ENCODE peak calls at places on chromosomes 6 and 20, in six cellular contexts. H is Peyer's patch, T is DND-41, O is brain microvascular endothelial cell, C is breast epithelium, W is IMR-90. F is an unnamed sample. For H3K27me3 and H3K36me3, the result is how much of the 10 kb centered on the place peaks cover.

GRCh38 chr6:4017847-4018193 is 61.1 kb downstream of the FAM217A start:
- DNase-seq in O (peak), C (no peak), T (no peak), W (peak), H (no peak), F (no peak)

GRCh38 chr6:117552618-117553017 is 49.7 kb downstream of the GOPC start:
- DNase-seq in O (no peak), W (peak), H (no peak), T (no peak), C (no peak), F (no peak)

GRCh38 chr6:137403443-137403842 is 90.8 kb downstream of the OLIG3 start:
- DNase-seq in W (no peak), O (no peak), C (no peak), H (no peak), T (no peak), F (no peak)

GRCh38 chr6:6588064-6588923 is at the start of gene LY86:
- DNase-seq in H (peak), W (no peak), C (no peak), O (no peak), T (peak), F (no peak)

GRCh38 chr20:4869290-4870193 is 131.8 kb downstream of the SLC23A2 start:
- DNase-seq in T (no peak), W (peak), O (no peak), H (no peak), C (no peak), F (no peak)

GRCh38 chr6:138689849-138690248 is 83.7 kb upstream of the CCDC28A start:
- DNase-seq in W (peak), C (peak), O (no peak), H (no peak), T (no peak), F (no peak)

GRCh38 chr6:119077643-119078448 is 618 bp downstream of the FAM184A start:
- DNase-seq in W (no peak), T (no peak), C (peak), O (no peak), H (peak), F (no peak)

GRCh38 chr6:82371799-82372508 is 8.3 kb downstream of the TPBG start:
- DNase-seq in H (no peak), O (no peak), C (no peak), T (no peak), W (peak), F (no peak)

GRCh38 chr6:88512951-88513350 is 346.8 kb upstream of the CNR1 start:
- DNase-seq in T (no peak), W (no peak), C (no peak), O (no peak), H (no peak), F (no peak)

GRCh38 chr6:154738561-154738961 is 5.3 kb downstream of the SCAF8 start:
- DNase-seq in W (peak), C (no peak), T (no peak), H (no peak), O (no peak), F (no peak)

GRCh38 chr6:169684056-169684455 is 17.8 kb downstream of the WDR27 start:
- DNase-seq in O (no peak), W (no peak), H (no peak), C (no peak), T (no peak), F (no peak)

DNA sequence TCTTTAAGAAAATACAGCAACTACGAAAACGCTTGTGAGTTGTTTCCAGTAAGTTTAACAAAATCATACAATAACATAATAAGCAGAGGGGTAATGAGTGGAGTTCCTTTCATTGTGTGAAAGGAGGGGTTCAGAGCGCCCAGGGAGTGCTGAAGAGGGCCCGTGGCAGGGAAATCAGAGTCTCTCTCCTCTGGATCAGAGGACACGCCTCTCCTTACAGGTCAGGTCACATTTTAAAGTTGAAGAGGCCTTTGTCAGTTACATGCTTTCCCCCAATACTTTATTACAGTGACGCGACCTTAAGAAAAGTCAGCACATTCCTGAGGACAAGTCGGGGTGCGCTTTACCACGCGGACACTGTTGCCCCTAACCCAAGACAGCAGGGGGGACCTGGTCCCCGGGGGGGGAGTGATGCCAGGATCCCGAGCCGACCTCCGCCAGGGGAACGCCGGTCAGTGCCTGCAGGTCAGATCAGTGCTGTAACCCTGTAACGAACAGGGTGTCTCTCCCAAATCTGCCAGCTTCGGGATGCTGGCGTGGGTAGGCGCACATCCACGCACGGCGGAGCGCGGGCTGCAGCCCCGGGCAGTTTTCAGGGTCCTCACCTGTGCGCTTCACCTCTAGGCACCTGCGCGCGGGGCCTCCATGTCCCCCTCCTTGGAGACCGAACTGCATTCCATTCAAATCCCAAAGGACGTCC is 848 bp downstream of the DACT2 start:
- DNase-seq in O (no peak), C (no peak), W (no peak), H (no peak), T (no peak), F (no peak)
- H3K4me3 ChIP-seq in O (no peak), C (peak), W (no peak), H (peak), T (no peak), F (no peak)

DNA sequence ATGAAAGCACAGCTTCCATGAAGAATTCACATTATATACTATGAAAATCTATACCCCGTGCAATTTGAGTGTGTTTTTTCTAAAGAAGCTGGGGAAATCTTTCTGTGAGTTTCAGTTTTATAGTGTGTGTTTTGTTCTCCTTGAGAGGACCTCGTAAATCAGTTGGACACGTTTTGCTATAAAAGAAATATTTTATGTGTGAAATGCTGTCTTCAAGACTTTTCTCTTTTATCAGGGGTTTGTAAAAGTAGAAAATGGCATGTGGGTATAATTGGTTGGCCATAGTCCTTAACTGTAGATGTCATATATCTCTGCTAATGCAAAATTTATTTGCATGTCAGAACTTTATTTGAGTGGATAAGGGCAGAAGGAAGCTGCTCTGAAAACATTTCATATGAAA is 186.2 kb downstream of the CDH4 start:
- DNase-seq in T (no peak), O (no peak), W (no peak), C (no peak), H (no peak), F (no peak)
- H3K27me3 ChIP-seq in T (under half), O (under half), W (under half), C (under half), H (under half), F (under half)

GRCh38 chr20:63564036-63564810 is 9.8 kb downstream of the HELZ2 start:
- DNase-seq in C (no peak), H (no peak), O (no peak), W (no peak), T (no peak), F (no peak)
- H3K36me3 ChIP-seq in C (under half), H (under half), O (under half), W (half or more), T (under half), F (under half)

GRCh38 chr20:1185316-1185741 is 548 bp upstream of the TMEM74B start:
- DNase-seq in T (no peak), O (no peak), C (no peak), W (no peak), H (no peak), F (no peak)
- H3K4me3 ChIP-seq in T (no peak), O (peak), C (peak), W (peak), H (peak), F (peak)

GRCh38 chr20:62502496-62503095 is 26.8 kb upstream of the GATA5 start:
- DNase-seq in T (no peak), H (no peak), O (no peak), C (no peak), W (no peak), F (no peak)

GRCh38 chr20:62504323-62504722 is 28.5 kb upstream of the GATA5 start:
- DNase-seq in T (no peak), O (no peak), H (no peak), W (no peak), C (no peak), F (no peak)

GRCh38 chr20:62505337-62506045 is 29.7 kb upstream of the GATA5 start:
- DNase-seq in H (no peak), W (no peak), O (no peak), C (no peak), T (no peak), F (no peak)

GRCh38 chr20:62501801-62502495 is 26.2 kb upstream of the GATA5 start:
- DNase-seq in W (peak), H (no peak), T (no peak), O (peak), C (no peak), F (peak)

GRCh38 chr20:62503414-62504178 is 27.8 kb upstream of the GATA5 start:
- DNase-seq in C (no peak), O (no peak), W (no peak), H (no peak), T (no peak), F (no peak)
- H3K27me3 ChIP-seq in C (under half), O (under half), W (under half), H (under half), T (under half), F (under half)

DNA sequence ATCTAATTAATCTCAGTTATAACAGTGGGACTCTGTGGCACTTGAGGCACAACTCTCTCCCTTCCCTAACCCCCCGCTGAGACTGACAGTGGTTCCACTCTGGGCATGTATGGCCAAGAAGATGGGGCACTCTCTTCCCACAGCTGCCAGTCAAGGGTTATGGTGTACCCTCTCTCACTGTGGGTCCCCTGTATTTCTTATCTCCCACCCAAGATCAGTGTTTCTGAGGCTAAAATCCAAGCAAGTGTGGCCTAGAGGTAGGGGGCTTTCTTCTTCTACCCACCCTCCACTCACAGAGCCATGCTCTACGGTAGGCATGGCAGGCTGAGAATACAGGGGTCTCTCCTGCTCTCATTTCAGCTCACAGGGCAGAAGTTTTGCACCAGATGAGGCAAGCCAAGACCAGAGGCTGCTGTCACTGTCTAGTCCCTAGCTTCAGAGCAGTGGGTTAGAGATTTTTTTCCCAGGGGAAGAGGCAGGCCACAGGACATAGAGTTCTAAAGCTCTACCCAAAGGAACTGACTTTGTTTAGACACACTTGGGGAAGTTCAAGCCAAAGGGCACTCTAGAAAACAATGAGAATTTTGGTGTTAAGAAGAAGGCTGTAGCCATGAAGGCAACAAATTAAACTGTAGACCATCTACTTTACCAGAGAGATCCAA is 31.7 kb upstream of the HINT3 start:
- DNase-seq in W (no peak), H (no peak), C (no peak), O (no peak), T (no peak), F (no peak)
- H3K36me3 ChIP-seq in W (under half), H (under half), C (under half), O (half or more), T (half or more), F (under half)

GRCh38 chr20:3092611-3093379 is 8.3 kb upstream of the AVP start:
- DNase-seq in T (no peak), W (no peak), H (no peak), C (no peak), O (no peak), F (no peak)
- H3K4me3 ChIP-seq in T (no peak), W (no peak), H (peak), C (peak), O (peak), F (peak)

GRCh38 chr6:108714012-108714773 is 134.0 kb upstream of the ARMC2 start:
- DNase-seq in W (peak), O (peak), C (no peak), H (no peak), T (peak), F (no peak)
- H3K27me3 ChIP-seq in W (under half), O (under half), C (under half), H (under half), T (under half), F (under half)

DNA sequence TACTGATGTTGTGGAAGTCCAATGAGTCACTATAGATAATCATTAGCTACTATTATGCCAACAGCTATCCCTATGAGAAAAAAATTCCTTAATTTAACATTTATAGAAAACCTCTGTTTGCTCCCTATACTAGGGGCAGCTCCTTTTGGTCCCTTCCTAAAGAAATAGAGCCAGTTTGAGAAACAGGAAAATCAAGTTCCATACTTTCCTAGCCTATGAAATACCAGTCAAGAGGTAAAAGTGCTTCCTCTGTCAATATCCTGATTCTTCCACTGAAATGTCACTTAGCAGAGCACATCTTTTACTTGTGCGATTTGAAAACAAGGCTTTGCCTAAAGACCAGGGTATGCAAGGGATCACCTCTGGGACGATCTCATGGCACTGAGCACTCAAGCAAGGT is 14.5 kb upstream of the TRIM39 start:
- DNase-seq in C (no peak), O (no peak), T (no peak), H (no peak), W (no peak), F (no peak)
- H3K36me3 ChIP-seq in C (under half), O (under half), T (half or more), H (under half), W (under half), F (under half)

GRCh38 chr20:49285813-49286494 is 8.1 kb upstream of the ZNFX1 start:
- DNase-seq in H (no peak), O (no peak), T (no peak), C (no peak), W (no peak), F (no peak)

GRCh38 chr20:49284818-49285217 is 7.0 kb upstream of the ZNFX1 start:
- DNase-seq in C (no peak), W (no peak), H (no peak), T (no peak), O (no peak), F (no peak)

GRCh38 chr20:49286689-49287551 is 9.1 kb upstream of the ZNFX1 start:
- DNase-seq in H (no peak), O (no peak), T (no peak), W (peak), C (no peak), F (no peak)

GRCh38 chr20:49283703-49284625 is 6.1 kb upstream of the ZNFX1 start:
- DNase-seq in H (no peak), O (no peak), W (no peak), T (no peak), C (no peak), F (no peak)

DNA sequence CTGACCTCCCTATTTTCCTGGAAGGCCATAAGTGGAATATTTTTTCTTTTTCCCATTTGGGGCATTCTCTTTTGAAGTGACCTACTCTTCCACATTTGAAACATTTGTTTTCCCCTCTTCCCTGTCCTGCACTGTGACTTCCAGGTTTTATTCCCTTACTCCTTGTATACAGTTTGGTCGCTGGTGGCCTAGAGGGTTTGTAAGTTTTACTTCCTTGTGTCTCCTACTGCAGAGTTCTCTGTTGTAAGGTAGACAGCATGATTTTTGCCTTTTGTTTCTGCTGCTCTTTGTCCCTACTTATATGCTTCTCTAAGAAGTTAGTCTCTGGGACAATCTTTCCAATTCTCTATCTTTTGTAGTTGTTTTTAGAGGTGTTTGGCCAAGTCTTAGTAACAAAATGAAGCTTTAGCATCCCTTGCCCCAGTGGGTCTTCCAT is 7.4 kb upstream of the ZNFX1 start:
- DNase-seq in T (no peak), H (no peak), O (no peak), C (no peak), W (no peak), F (no peak)
- H3K4me3 ChIP-seq in T (no peak), H (no peak), O (peak), C (no peak), W (no peak), F (no peak)

F was measured in kidney epithelial cell.